ENCODE peak calls at places on chromosomes 4 and X, in five cellular contexts. L, Q, D, O and R are unnamed samples.

GRCh38 chr4:184099541-184099966 is 118.1 kb downstream of the ENPP6 start:
- DNase-seq in Q (no peak), O (no peak), D (no peak), L (no peak), R (no peak)

GRCh38 chrX:45011131-45011530 is 138.1 kb downstream of the KDM6A start:
- DNase-seq in D (no peak), Q (peak; percentile 34), O (no peak), L (no peak), R (peak; percentile 48)

GRCh38 chr4:102723511-102723910 is 37.3 kb downstream of the MANBA start:
- DNase-seq in O (peak; percentile 10), Q (no peak), L (no peak), D (no peak), R (no peak)

GRCh38 chrX:56789518-56790070 is 60.6 kb downstream of the NBDY start:
- DNase-seq in O (no peak), L (peak; percentile 5), D (peak; percentile 38), Q (no peak), R (no peak)

GRCh38 chr4:138560448-138560847 is 318.3 kb upstream of the SLC7A11 start:
- DNase-seq in D (no peak), O (no peak), L (no peak), Q (no peak), R (no peak)

GRCh38 chr4:114466299-114466698 is 132.3 kb upstream of the UGT8 start:
- DNase-seq in D (no peak), Q (no peak), L (no peak), O (no peak), R (no peak)

GRCh38 chrX:50718791-50719190 is 95.2 kb downstream of the SHROOM4 start:
- DNase-seq in D (no peak), O (no peak), Q (no peak), L (no peak), R (no peak)

GRCh38 chr4:6200922-6201362 is 593 bp upstream of the JAKMIP1 start:
- DNase-seq in O (no peak), L (no peak), Q (no peak), D (no peak), R (no peak)

GRCh38 chrX:118257781-118258180 is 88.1 kb upstream of the WDR44 start:
- DNase-seq in L (no peak), O (no peak), D (no peak), Q (no peak), R (no peak)

DNA sequence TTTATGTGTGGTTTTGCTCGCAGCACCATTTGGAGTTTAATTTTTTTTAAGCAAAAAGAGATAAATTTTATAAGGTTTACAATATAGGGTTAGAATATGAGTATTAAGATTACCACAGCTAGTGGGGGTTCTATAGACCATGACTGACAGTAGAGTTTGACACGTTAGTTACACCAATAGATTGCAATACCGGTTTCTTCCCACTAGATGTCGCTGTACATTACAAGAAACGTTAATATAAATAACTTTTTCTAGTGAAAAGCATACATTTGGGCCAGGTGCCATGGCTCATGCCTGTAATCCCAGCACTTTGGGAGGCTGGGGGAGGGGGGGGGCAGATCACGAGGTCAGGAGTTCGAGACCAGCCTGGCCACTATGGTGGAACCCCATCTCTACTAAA is 433.6 kb downstream of the MAGEB5 start:
- DNase-seq in D (no peak), O (peak; percentile 11), Q (peak; percentile 23), L (no peak), R (peak; percentile 25)
- TF ChIP-seq CTCF in D (no peak), O (peak; percentile 54), Q (peak; percentile 44), L (peak; percentile 54), R (peak; percentile 37)

GRCh38 chrX:110002300-110003166 is at the start of gene TMEM164:
- DNase-seq in O (peak; percentile 70), Q (peak; percentile 53), L (peak; percentile 92), D (peak; percentile 88), R (peak; percentile 74)

GRCh38 chrX:110003167-110004156 is 548 bp downstream of the TMEM164 start:
- DNase-seq in Q (no peak), O (peak; percentile 25), L (peak; percentile 58), D (peak; percentile 62), R (no peak)

GRCh38 chrX:110006161-110006560 is 3.2 kb downstream of the TMEM164 start:
- DNase-seq in O (no peak), L (no peak), D (no peak), Q (no peak), R (no peak)

GRCh38 chrX:110004970-110005369 is 2.1 kb downstream of the TMEM164 start:
- DNase-seq in Q (no peak), L (no peak), D (no peak), O (no peak), R (no peak)

GRCh38 chrX:110004210-110004609 is 1.3 kb downstream of the TMEM164 start:
- DNase-seq in Q (no peak), O (no peak), L (peak; percentile 81), D (no peak), R (peak; percentile 44)
- H3K4me3 ChIP-seq in Q (no peak overlapping the region), O (no peak overlapping the region), L (no peak overlapping the region), D (peak overlapping the region; percentile 66), R (peak overlapping the region; percentile 59)

GRCh38 chrX:33178218-33178617 is 33.1 kb downstream of the DMD start:
- DNase-seq in D (no peak), Q (no peak), L (no peak), O (no peak), R (no peak)

GRCh38 chrX:33188881-33189280 is 22.5 kb downstream of the DMD start:
- DNase-seq in L (no peak), D (no peak), Q (no peak), O (no peak), R (no peak)

GRCh38 chrX:33188286-33188685 is 23.1 kb downstream of the DMD start:
- DNase-seq in O (no peak), L (no peak), D (no peak), Q (no peak), R (no peak)

GRCh38 chrX:33178690-33179089 is 32.7 kb downstream of the DMD start:
- DNase-seq in L (no peak), D (no peak), Q (no peak), O (no peak), R (no peak)

DNA sequence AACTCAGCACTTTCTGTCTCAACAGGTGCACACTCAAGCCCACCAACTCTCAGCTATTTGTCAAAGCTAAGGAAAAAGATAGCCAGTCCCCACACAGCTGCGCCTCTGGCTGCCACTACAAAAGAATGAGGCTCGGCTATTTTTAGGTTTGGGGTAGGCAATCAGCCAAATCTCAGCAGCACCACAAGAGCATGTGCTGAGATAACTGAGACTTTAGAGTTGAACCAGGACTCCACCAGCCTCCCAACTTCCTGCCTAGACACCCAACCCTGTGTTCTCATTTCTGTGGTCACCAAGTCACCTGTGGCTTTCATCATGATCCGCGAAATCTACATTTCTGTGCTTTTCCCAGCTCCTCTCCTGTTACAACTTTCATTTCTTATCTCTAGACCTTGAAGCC is 28.0 kb downstream of the DMD start:
- DNase-seq in Q (peak; percentile 77), O (peak; percentile 61), L (no peak), D (no peak), R (no peak)
- TF ChIP-seq CTCF in Q (no peak), O (no peak), L (no peak), D (no peak), R (no peak)

DNA sequence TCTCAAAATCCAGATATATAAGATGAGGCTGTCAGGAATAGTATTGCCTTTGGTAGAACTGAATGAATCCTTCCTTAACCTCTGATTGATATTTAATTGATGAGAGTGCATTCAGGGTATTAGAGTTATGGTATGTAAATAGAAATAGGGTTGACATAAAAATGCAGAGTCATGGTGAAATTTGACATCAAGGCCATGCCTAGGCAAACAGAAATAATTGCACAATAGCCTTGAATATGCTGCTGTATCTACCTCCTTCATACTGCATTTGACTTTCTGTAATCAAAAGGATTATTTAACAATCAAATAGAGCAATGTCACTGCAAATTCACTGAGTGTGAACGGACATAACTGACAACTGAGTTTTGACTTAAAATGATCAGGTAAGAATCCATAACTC is 1316.3 kb downstream of the STIM2 start:
- DNase-seq in Q (no peak), O (no peak), L (no peak), D (no peak), R (peak; percentile 20)
- H3K4me3 ChIP-seq in Q (no peak overlapping the region), O (no peak overlapping the region), L (no peak overlapping the region), D (no peak overlapping the region), R (no peak overlapping the region)

GRCh38 chrX:71283409-71284143 is at the start of gene NONO:
- DNase-seq in O (peak; percentile 99), L (peak; percentile 81), D (peak; percentile 86), Q (peak; percentile 96), R (peak; percentile 97)
- TF ChIP-seq CTCF in O (peak; percentile 21), L (peak; percentile 4), D (no peak), Q (peak; percentile 22), R (no peak)

DNA sequence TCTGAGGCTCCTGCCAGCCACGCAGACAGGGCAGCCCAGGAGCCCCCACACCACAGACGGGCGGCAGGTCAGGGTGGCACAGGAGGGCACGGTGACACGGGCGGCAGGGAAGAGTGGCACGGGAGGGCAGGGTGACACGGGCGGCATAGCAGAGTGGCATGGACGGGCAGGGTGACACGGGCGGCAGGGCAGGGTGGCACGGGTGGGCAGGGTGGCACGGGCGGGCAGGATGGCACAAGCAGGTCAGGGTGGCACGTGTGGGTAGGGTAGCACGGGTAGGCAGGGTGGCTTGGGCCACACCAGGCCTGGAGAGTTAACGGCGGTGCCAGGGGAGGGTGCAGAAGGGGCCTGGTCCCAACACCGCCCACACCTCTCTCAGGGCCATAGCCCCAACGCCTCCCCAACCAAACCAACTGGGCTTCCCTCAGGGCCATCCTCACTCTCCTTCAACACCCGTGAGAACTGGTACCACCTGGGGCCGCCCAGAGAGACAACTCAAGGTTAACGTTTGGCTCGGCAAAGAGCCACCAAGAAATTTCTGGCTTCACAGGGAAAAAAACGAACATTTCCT is 3.4 kb downstream of the CTBP1 start:
- DNase-seq in D (peak; percentile 59), O (no peak), L (peak; percentile 53), Q (no peak), R (no peak)
- H3K4me3 ChIP-seq in D (no peak overlapping the region), O (no peak overlapping the region), L (no peak overlapping the region), Q (no peak overlapping the region), R (no peak overlapping the region)

DNA sequence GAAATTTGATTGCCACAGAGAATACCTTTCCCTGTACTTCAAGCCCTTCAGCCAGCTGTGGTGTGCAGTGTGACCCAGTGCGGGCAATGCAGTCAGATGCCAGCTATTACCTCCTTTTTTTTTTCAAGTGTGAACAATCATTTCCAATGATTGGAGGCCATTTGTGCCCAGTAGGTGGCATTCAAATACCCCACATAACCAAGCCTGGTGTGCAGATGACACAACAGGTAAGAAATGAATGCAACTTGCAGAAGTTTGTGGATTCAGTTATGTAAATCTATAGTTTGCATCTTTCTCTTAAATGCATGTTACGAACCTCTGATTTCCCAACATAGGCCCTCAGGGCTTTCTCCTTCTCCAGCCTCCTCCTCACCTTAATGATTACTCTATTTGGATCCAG is 98.0 kb downstream of the CLCN4 start:
- DNase-seq in D (no peak), O (peak; percentile 8), Q (no peak), L (no peak), R (peak; percentile 52)
- TF ChIP-seq CTCF in D (no peak), O (no peak), Q (peak; percentile 32), L (peak; percentile 23), R (peak; percentile 50)

GRCh38 chrX:125205084-125205917 is 114.4 kb upstream of the TEX13C start:
- DNase-seq in D (peak; percentile 72), O (no peak), Q (peak; percentile 22), L (peak; percentile 76), R (peak; percentile 46)
- H3K4me3 ChIP-seq in D (peak overlapping the region; percentile 59), O (no peak overlapping the region), Q (peak overlapping the region; percentile 27), L (peak overlapping the region; percentile 9), R (peak overlapping the region; percentile 38)